ENCODE peak calls at places on chromosomes 7 and 10, in ten cellular contexts. L, W, N, F, T, K, G, U, P and I are unnamed samples.

GRCh38 chr10:68032113-68032512 is 43.0 kb downstream of the HERC4 start:
- DNase-seq in W (no peak), F (no peak), T (no peak), G (no peak), P (no peak), L (no peak), U (no peak), K (no peak), N (no peak), I (no peak)

GRCh38 chr10:4278161-4278560 is 493.2 kb upstream of the KLF6 start:
- DNase-seq in N (no peak), T (no peak), P (no peak), F (no peak), K (no peak), U (no peak), L (no peak), W (no peak), G (no peak), I (no peak)

GRCh38 chr7:93958651-93959050 is 37.1 kb downstream of the GNG11 start:
- DNase-seq in L (no peak), T (no peak), K (no peak), U (no peak), F (no peak), W (no peak), N (no peak), P (peak), G (no peak), I (no peak)

GRCh38 chr7:99365318-99366141 is 9.0 kb upstream of the ARPC1B start:
- DNase-seq in K (peak), W (no peak), N (no peak), L (peak), F (no peak), G (no peak), U (peak), T (peak), P (peak), I (no peak)

GRCh38 chr7:42869131-42870020 is 42.5 kb downstream of the C7orf25 start:
- DNase-seq in L (no peak), K (no peak), G (no peak), F (no peak), W (no peak), T (peak), P (no peak), N (no peak), U (no peak), I (no peak)

GRCh38 chr7:20778063-20778721 is 8.5 kb downstream of the SP8 start:
- DNase-seq in T (no peak), F (peak), G (no peak), K (peak), L (no peak), N (no peak), P (peak), U (no peak), W (no peak), I (no peak)

GRCh38 chr7:123675092-123675473 is 19.4 kb downstream of the LMOD2 start:
- DNase-seq in P (no peak), L (no peak), N (no peak), K (peak), G (peak), F (no peak), U (no peak), T (no peak), W (no peak), I (no peak)

GRCh38 chr7:66330961-66331360 is 125.8 kb downstream of the TPST1 start:
- DNase-seq in T (no peak), F (no peak), N (no peak), W (peak), L (no peak), G (peak), K (no peak), P (no peak), U (no peak), I (no peak)

GRCh38 chr7:135208417-135208793 is 2.9 kb downstream of the WDR91 start:
- DNase-seq in W (no peak), P (no peak), L (no peak), K (peak), G (no peak), U (no peak), N (no peak), T (no peak), F (no peak), I (no peak)

GRCh38 chr7:85030893-85031292 is 156.0 kb downstream of the SEMA3D start:
- DNase-seq in G (peak), N (peak), P (peak), F (peak), L (no peak), W (no peak), U (peak), K (peak), T (no peak), I (peak)

GRCh38 chr7:132760241-132760616 is 184.0 kb upstream of the PLXNA4 start:
- DNase-seq in P (no peak), G (peak), U (no peak), N (no peak), K (no peak), F (no peak), T (no peak), W (no peak), L (no peak), I (no peak)